ENCODE peak calls at places on chromosome 12, in seven cellular contexts. One of them, this sample, is unnamed.

GRCh38 chr12:53065975-53066593 is 13.1 kb downstream of the SPRYD3 start:
- DNase-seq in PC-3: peak
- DNase-seq in MM.1S: peak
- DNase-seq in OCI-LY7: peak
- DNase-seq in HCT116: peak
- DNase-seq in GM23338: peak
- DNase-seq in neural progenitor cell: peak
- DNase-seq in this sample: peak

GRCh38 chr12:52203126-52203921 is 11.5 kb upstream of the KRT80 start:
- DNase-seq in MM.1S: no peak
- DNase-seq in HCT116: peak
- DNase-seq in GM23338: no peak
- DNase-seq in OCI-LY7: peak
- DNase-seq in PC-3: peak
- DNase-seq in neural progenitor cell: peak
- DNase-seq in this sample: peak

GRCh38 chr12:75960086-75960910 is 71.3 kb downstream of the PHLDA1 start:
- DNase-seq in GM23338: peak
- DNase-seq in OCI-LY7: peak
- DNase-seq in MM.1S: peak
- DNase-seq in PC-3: no peak
- DNase-seq in neural progenitor cell: no peak
- DNase-seq in HCT116: no peak
- DNase-seq in this sample: no peak

GRCh38 chr12:74317078-74317581 is 220.5 kb upstream of the ATXN7L3B start:
- DNase-seq in OCI-LY7: peak
- DNase-seq in neural progenitor cell: peak
- DNase-seq in MM.1S: peak
- DNase-seq in PC-3: peak
- DNase-seq in HCT116: no peak
- DNase-seq in GM23338: peak
- DNase-seq in this sample: no peak

GRCh38 chr12:30687265-30687986 is 8.2 kb downstream of the IPO8 start:
- DNase-seq in neural progenitor cell: no peak
- DNase-seq in HCT116: no peak
- DNase-seq in OCI-LY7: no peak
- DNase-seq in PC-3: no peak
- DNase-seq in GM23338: no peak
- DNase-seq in MM.1S: no peak
- DNase-seq in this sample: peak

GRCh38 chr12:130546494-130546893 is 169.6 kb downstream of the RIMBP2 start:
- DNase-seq in OCI-LY7: no peak
- DNase-seq in GM23338: no peak
- DNase-seq in MM.1S: no peak
- DNase-seq in HCT116: no peak
- DNase-seq in neural progenitor cell: no peak
- DNase-seq in PC-3: no peak
- DNase-seq in this sample: no peak

GRCh38 chr12:112946236-112947000 is 8.1 kb downstream of the OAS3 start:
- DNase-seq in OCI-LY7: no peak
- DNase-seq in neural progenitor cell: no peak
- DNase-seq in PC-3: no peak
- DNase-seq in GM23338: no peak
- DNase-seq in HCT116: no peak
- DNase-seq in MM.1S: no peak
- DNase-seq in this sample: no peak

GRCh38 chr12:57461326-57461903 is 1.8 kb downstream of the GLI1 start:
- DNase-seq in neural progenitor cell: peak
- DNase-seq in PC-3: peak
- DNase-seq in GM23338: peak
- DNase-seq in MM.1S: no peak
- DNase-seq in HCT116: no peak
- DNase-seq in OCI-LY7: peak
- DNase-seq in this sample: peak

GRCh38 chr12:102957339-102958050 is at the start of gene ASCL1:
- DNase-seq in neural progenitor cell: peak
- DNase-seq in HCT116: no peak
- DNase-seq in PC-3: no peak
- DNase-seq in GM23338: peak
- DNase-seq in MM.1S: peak
- DNase-seq in OCI-LY7: no peak
- DNase-seq in this sample: peak

GRCh38 chr12:68175566-68176033 is 16.1 kb upstream of the IFNG start:
- DNase-seq in GM23338: no peak
- DNase-seq in MM.1S: peak
- DNase-seq in PC-3: no peak
- DNase-seq in neural progenitor cell: no peak
- DNase-seq in OCI-LY7: peak
- DNase-seq in HCT116: no peak
- DNase-seq in this sample: no peak

GRCh38 chr12:79886917-79887519 is 47.9 kb downstream of the PPP1R12A start:
- DNase-seq in HCT116: peak
- DNase-seq in PC-3: peak
- DNase-seq in GM23338: peak
- DNase-seq in neural progenitor cell: peak
- DNase-seq in MM.1S: peak
- DNase-seq in OCI-LY7: peak
- DNase-seq in this sample: peak

GRCh38 chr12:56021882-56022497 is 1.1 kb downstream of the IKZF4 start:
- DNase-seq in HCT116: no peak
- DNase-seq in MM.1S: no peak
- DNase-seq in GM23338: no peak
- DNase-seq in neural progenitor cell: no peak
- DNase-seq in PC-3: no peak
- DNase-seq in OCI-LY7: no peak
- DNase-seq in this sample: no peak

GRCh38 chr12:130796985-130797686 is 41.9 kb downstream of the STX2 start:
- DNase-seq in HCT116: no peak
- DNase-seq in neural progenitor cell: no peak
- DNase-seq in PC-3: no peak
- DNase-seq in OCI-LY7: no peak
- DNase-seq in MM.1S: no peak
- DNase-seq in GM23338: no peak
- DNase-seq in this sample: no peak

GRCh38 chr12:66901136-66901932 is 222.5 kb upstream of the GRIP1 start:
- DNase-seq in PC-3: peak
- DNase-seq in GM23338: no peak
- DNase-seq in OCI-LY7: peak
- DNase-seq in neural progenitor cell: no peak
- DNase-seq in HCT116: no peak
- DNase-seq in MM.1S: peak
- DNase-seq in this sample: no peak

GRCh38 chr12:64793610-64794009 is 30.8 kb upstream of the TBC1D30 start:
- DNase-seq in MM.1S: no peak
- DNase-seq in PC-3: no peak
- DNase-seq in neural progenitor cell: no peak
- DNase-seq in HCT116: no peak
- DNase-seq in OCI-LY7: no peak
- DNase-seq in GM23338: no peak
- DNase-seq in this sample: no peak

GRCh38 chr12:52061470-52062166 is 8.2 kb upstream of the ATG101 start:
- DNase-seq in PC-3: no peak
- DNase-seq in GM23338: no peak
- DNase-seq in MM.1S: no peak
- DNase-seq in neural progenitor cell: peak
- DNase-seq in HCT116: no peak
- DNase-seq in OCI-LY7: no peak
- DNase-seq in this sample: no peak

GRCh38 chr12:4445156-4446020 is at the start of gene FGF6:
- DNase-seq in neural progenitor cell: no peak
- DNase-seq in MM.1S: no peak
- DNase-seq in HCT116: no peak
- DNase-seq in GM23338: no peak
- DNase-seq in OCI-LY7: no peak
- DNase-seq in PC-3: no peak
- DNase-seq in this sample: no peak

GRCh38 chr12:64825143-64826011 is 930 bp downstream of the TBC1D30 start:
- DNase-seq in neural progenitor cell: peak
- DNase-seq in HCT116: no peak
- DNase-seq in OCI-LY7: no peak
- DNase-seq in MM.1S: peak
- DNase-seq in GM23338: peak
- DNase-seq in PC-3: no peak
- DNase-seq in this sample: no peak

GRCh38 chr12:117236456-117237001 is 46.3 kb upstream of the FBXO21 start:
- DNase-seq in HCT116: peak
- DNase-seq in OCI-LY7: peak
- DNase-seq in MM.1S: peak
- DNase-seq in PC-3: peak
- DNase-seq in neural progenitor cell: peak
- DNase-seq in GM23338: peak
- DNase-seq in this sample: peak

GRCh38 chr12:11765421-11765816 is 115.9 kb downstream of the ETV6 start:
- DNase-seq in HCT116: no peak
- DNase-seq in MM.1S: no peak
- DNase-seq in PC-3: no peak
- DNase-seq in OCI-LY7: no peak
- DNase-seq in neural progenitor cell: no peak
- DNase-seq in GM23338: no peak
- DNase-seq in this sample: peak
- H3K27ac ChIP-seq in HCT116: no peak
- H3K27ac ChIP-seq in MM.1S: peak
- H3K27ac ChIP-seq in PC-3: no peak
- H3K27ac ChIP-seq in OCI-LY7: peak
- H3K27ac ChIP-seq in neural progenitor cell: no peak
- H3K27ac ChIP-seq in GM23338: no peak
- H3K27ac ChIP-seq in this sample: peak

GRCh38 chr12:99433155-99433554 is 214.4 kb upstream of the GARIN6 start:
- DNase-seq in PC-3: no peak
- DNase-seq in OCI-LY7: no peak
- DNase-seq in MM.1S: no peak
- DNase-seq in GM23338: no peak
- DNase-seq in HCT116: no peak
- DNase-seq in neural progenitor cell: no peak
- DNase-seq in this sample: no peak

GRCh38 chr12:99436584-99436983 is 211.0 kb upstream of the GARIN6 start:
- DNase-seq in PC-3: no peak
- DNase-seq in GM23338: no peak
- DNase-seq in neural progenitor cell: no peak
- DNase-seq in MM.1S: no peak
- DNase-seq in OCI-LY7: no peak
- DNase-seq in HCT116: no peak
- DNase-seq in this sample: no peak

GRCh38 chr12:99439399-99439798 is 208.2 kb upstream of the GARIN6 start:
- DNase-seq in OCI-LY7: no peak
- DNase-seq in MM.1S: no peak
- DNase-seq in neural progenitor cell: no peak
- DNase-seq in GM23338: no peak
- DNase-seq in HCT116: no peak
- DNase-seq in PC-3: no peak
- DNase-seq in this sample: no peak

GRCh38 chr12:99435095-99435791 is 212.3 kb upstream of the GARIN6 start:
- DNase-seq in GM23338: peak
- DNase-seq in PC-3: no peak
- DNase-seq in HCT116: no peak
- DNase-seq in OCI-LY7: no peak
- DNase-seq in neural progenitor cell: no peak
- DNase-seq in MM.1S: no peak
- DNase-seq in this sample: no peak
- TF ChIP-seq EZH2phosphoT487 in GM23338: no peak
- TF ChIP-seq EZH2phosphoT487 in PC-3: no peak
- TF ChIP-seq EZH2phosphoT487 in HCT116: no peak
- TF ChIP-seq EZH2phosphoT487 in OCI-LY7: no peak
- TF ChIP-seq EZH2phosphoT487 in neural progenitor cell: no peak
- TF ChIP-seq EZH2phosphoT487 in MM.1S: no peak
- TF ChIP-seq EZH2phosphoT487 in this sample: no peak

GRCh38 chr12:32399373-32400113 is at the start of gene FGD4:
- DNase-seq in OCI-LY7: peak
- DNase-seq in PC-3: peak
- DNase-seq in neural progenitor cell: peak
- DNase-seq in HCT116: peak
- DNase-seq in GM23338: peak
- DNase-seq in MM.1S: peak
- DNase-seq in this sample: peak

GRCh38 chr12:32400866-32401265 is 1.5 kb downstream of the FGD4 start:
- DNase-seq in PC-3: no peak
- DNase-seq in OCI-LY7: no peak
- DNase-seq in HCT116: no peak
- DNase-seq in GM23338: no peak
- DNase-seq in MM.1S: no peak
- DNase-seq in neural progenitor cell: no peak
- DNase-seq in this sample: no peak

GRCh38 chr12:32397703-32398102 is 1.7 kb upstream of the FGD4 start:
- DNase-seq in neural progenitor cell: no peak
- DNase-seq in OCI-LY7: no peak
- DNase-seq in GM23338: peak
- DNase-seq in MM.1S: no peak
- DNase-seq in HCT116: no peak
- DNase-seq in PC-3: no peak
- DNase-seq in this sample: no peak

GRCh38 chr12:32400114-32400672 is 835 bp downstream of the FGD4 start:
- DNase-seq in PC-3: peak
- DNase-seq in MM.1S: peak
- DNase-seq in neural progenitor cell: peak
- DNase-seq in HCT116: peak
- DNase-seq in GM23338: peak
- DNase-seq in OCI-LY7: no peak
- DNase-seq in this sample: no peak

DNA sequence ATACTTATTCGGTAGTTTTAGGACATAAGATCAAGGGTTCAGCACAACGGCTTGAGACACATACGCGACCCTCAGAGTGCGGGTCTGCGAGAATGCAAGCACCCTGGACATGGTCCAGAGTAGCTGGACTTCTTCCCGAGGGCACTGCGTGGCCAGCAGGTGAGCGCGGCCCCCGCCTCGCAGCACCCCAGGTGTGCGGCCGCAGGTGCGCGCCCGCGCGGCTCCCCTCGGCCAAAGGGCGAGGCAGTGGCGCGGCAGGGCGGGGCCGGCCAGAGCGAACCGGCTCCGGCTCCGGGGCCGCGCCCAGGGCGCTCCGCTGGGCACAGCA is 349 bp upstream of the FGD4 start:
- DNase-seq in GM23338: no peak
- DNase-seq in PC-3: no peak
- DNase-seq in HCT116: no peak
- DNase-seq in OCI-LY7: no peak
- DNase-seq in neural progenitor cell: no peak
- DNase-seq in MM.1S: no peak
- DNase-seq in this sample: no peak
- H3K4me3 ChIP-seq in GM23338: peak
- H3K4me3 ChIP-seq in PC-3: peak
- H3K4me3 ChIP-seq in HCT116: peak
- H3K4me3 ChIP-seq in OCI-LY7: peak
- H3K4me3 ChIP-seq in neural progenitor cell: peak
- H3K4me3 ChIP-seq in MM.1S: peak
- H3K4me3 ChIP-seq in this sample: peak

GRCh38 chr12:1493781-1494180 is 100.6 kb downstream of the FBXL14 start:
- DNase-seq in PC-3: no peak
- DNase-seq in GM23338: no peak
- DNase-seq in OCI-LY7: no peak
- DNase-seq in MM.1S: no peak
- DNase-seq in HCT116: no peak
- DNase-seq in neural progenitor cell: no peak
- DNase-seq in this sample: no peak

GRCh38 chr12:1494856-1495255 is 99.5 kb downstream of the FBXL14 start:
- DNase-seq in neural progenitor cell: no peak
- DNase-seq in OCI-LY7: no peak
- DNase-seq in MM.1S: no peak
- DNase-seq in PC-3: no peak
- DNase-seq in GM23338: no peak
- DNase-seq in HCT116: no peak
- DNase-seq in this sample: no peak

GRCh38 chr12:1491983-1492697 is 102.2 kb downstream of the FBXL14 start:
- DNase-seq in PC-3: no peak
- DNase-seq in GM23338: no peak
- DNase-seq in HCT116: no peak
- DNase-seq in OCI-LY7: no peak
- DNase-seq in MM.1S: no peak
- DNase-seq in neural progenitor cell: no peak
- DNase-seq in this sample: no peak

GRCh38 chr12:1488908-1489381 is 105.4 kb downstream of the FBXL14 start:
- DNase-seq in PC-3: no peak
- DNase-seq in OCI-LY7: no peak
- DNase-seq in MM.1S: no peak
- DNase-seq in HCT116: no peak
- DNase-seq in neural progenitor cell: peak
- DNase-seq in GM23338: peak
- DNase-seq in this sample: peak
- H3K27ac ChIP-seq in PC-3: no peak
- H3K27ac ChIP-seq in OCI-LY7: no peak
- H3K27ac ChIP-seq in MM.1S: no peak
- H3K27ac ChIP-seq in HCT116: no peak
- H3K27ac ChIP-seq in neural progenitor cell: peak
- H3K27ac ChIP-seq in GM23338: peak
- H3K27ac ChIP-seq in this sample: peak